ENCODE peak calls at places on chromosomes 12 and 14, in five cellular contexts. C is H9, O is H1, T is mesenchymal stem cell, E is trophoblast cell. D is an unnamed sample. For H3K4me1, the result is how much of the 10 kb centered on the place peaks cover.

GRCh38 chr12:9037431-9037830 is 48.1 kb downstream of the KLRG1 start:
- DNase-seq in C (no peak), T (no peak), O (no peak), E (no peak), D (no peak)

GRCh38 chr14:99683619-99684355 is at the start of gene CYP46A1:
- DNase-seq in T (peak), E (peak), C (peak), O (peak), D (peak)

GRCh38 chr12:66066929-66067281 is 63.6 kb downstream of the LLPH start:
- DNase-seq in O (no peak), E (no peak), T (no peak), C (no peak), D (no peak)

GRCh38 chr14:89424241-89424640 is 7.2 kb upstream of the FOXN3 start:
- DNase-seq in O (no peak), E (no peak), T (no peak), C (no peak), D (no peak)

GRCh38 chr12:93098077-93098476 is 169.0 kb upstream of the EEA1 start:
- DNase-seq in C (peak), T (peak), E (peak), O (no peak), D (peak)

GRCh38 chr12:50533203-50533584 is 28.4 kb downstream of the DIP2B start:
- DNase-seq in C (no peak), E (no peak), O (no peak), T (no peak), D (no peak)

GRCh38 chr12:92784356-92784755 is 81.6 kb downstream of the PLEKHG7 start:
- DNase-seq in E (no peak), O (no peak), C (no peak), T (peak), D (no peak)

GRCh38 chr12:20044304-20044703 is 324.0 kb upstream of the PDE3A start:
- DNase-seq in C (no peak), O (no peak), T (no peak), E (no peak), D (no peak)

GRCh38 chr14:102207831-102208365 is 68.2 kb downstream of the WDR20 start:
- DNase-seq in O (no peak), E (no peak), T (no peak), C (no peak), D (no peak)

GRCh38 chr14:105087308-105087962 is 22.2 kb upstream of the GPR132 start:
- DNase-seq in T (peak), O (no peak), C (peak), E (peak), D (no peak)

GRCh38 chr12:106387847-106388246 is 30.3 kb downstream of the POLR3B start:
- DNase-seq in T (no peak), O (no peak), E (no peak), C (no peak), D (no peak)

GRCh38 chr12:252634-253033 is 10.0 kb downstream of the SLC6A13 start:
- DNase-seq in T (no peak), C (no peak), O (no peak), E (no peak), D (no peak)

GRCh38 chr14:60327447-60328331 is 78.7 kb downstream of the PPM1A start:
- DNase-seq in C (peak), E (peak), T (no peak), O (no peak), D (no peak)

GRCh38 chr12:108618079-108618952 is 15.4 kb downstream of the SELPLG start:
- DNase-seq in C (peak), T (peak), E (peak), O (peak), D (peak)

GRCh38 chr14:32986791-32987545 is 48.3 kb downstream of the NPAS3 start:
- DNase-seq in E (peak), C (no peak), O (no peak), T (peak), D (peak)

GRCh38 chr14:73713804-73714655 is at the start of gene PNMA1:
- DNase-seq in C (peak), E (peak), O (peak), T (peak), D (peak)

GRCh38 chr12:125121095-125121494 is 55.9 kb downstream of the AACS start:
- DNase-seq in O (no peak), T (no peak), E (peak), C (no peak), D (no peak)

GRCh38 chr12:77354766-77355362 is 289.5 kb upstream of the E2F7 start:
- DNase-seq in C (no peak), T (no peak), E (no peak), O (no peak), D (no peak)

GRCh38 chr12:5318874-5319273 is 113.0 kb upstream of the NTF3 start:
- DNase-seq in O (no peak), T (no peak), C (no peak), E (peak), D (no peak)

GRCh38 chr12:108635201-108635996 is 1.7 kb upstream of the SELPLG start:
- DNase-seq in O (no peak), C (peak), T (no peak), E (no peak), D (no peak)

GRCh38 chr12:126747530-126748149 is 1519.3 kb upstream of the TMEM132C start:
- DNase-seq in O (no peak), E (peak), T (no peak), C (peak), D (no peak)

GRCh38 chr12:46509135-46509534 is 136.6 kb upstream of the SLC38A2 start:
- DNase-seq in O (no peak), E (peak), C (no peak), T (no peak), D (no peak)

GRCh38 chr12:6773662-6774351 is 1.5 kb downstream of the LAG3 start:
- DNase-seq in O (no peak), E (no peak), C (no peak), T (no peak), D (no peak)

GRCh38 chr12:119841433-119842210 is 35.5 kb downstream of the CIT start:
- DNase-seq in E (no peak), C (no peak), T (peak), O (no peak), D (no peak)
- H2BK12ac ChIP-seq in E (no peak), C (no peak), T (no peak), O (no peak), D (no peak)

DNA sequence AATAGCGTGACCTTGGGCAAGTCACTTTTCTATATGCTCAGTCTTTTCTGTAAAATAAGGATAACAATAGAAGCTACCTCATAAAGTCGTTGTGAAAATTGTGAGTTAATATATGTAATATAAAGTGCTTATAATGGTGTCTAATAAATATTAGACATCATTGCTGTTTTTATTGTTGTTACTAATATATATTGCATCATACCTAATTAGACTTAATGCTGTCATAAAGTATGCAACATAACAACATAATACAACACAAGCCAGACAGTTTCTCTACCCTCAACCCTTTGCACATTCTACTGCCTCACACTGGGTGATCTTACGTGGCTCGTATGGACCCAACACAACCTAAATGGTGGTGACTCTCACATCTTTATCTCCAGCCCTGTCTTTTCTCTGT is 136.9 kb downstream of the KICS2 start:
- DNase-seq in E (no peak), O (no peak), T (no peak), C (no peak), D (no peak)
- H3K4me1 ChIP-seq in E (under half), O (under half), T (under half), C (under half), D (under half)

GRCh38 chr12:16668198-16668597 is 62.2 kb upstream of the LMO3 start:
- DNase-seq in O (no peak), E (no peak), T (no peak), C (no peak), D (no peak)

GRCh38 chr12:16669756-16670155 is 63.8 kb upstream of the LMO3 start:
- DNase-seq in C (no peak), O (no peak), E (no peak), T (no peak), D (no peak)

GRCh38 chr12:16674885-16675284 is 68.9 kb upstream of the LMO3 start:
- DNase-seq in O (no peak), E (no peak), C (no peak), T (no peak), D (no peak)

GRCh38 chr12:16675438-16675837 is 69.5 kb upstream of the LMO3 start:
- DNase-seq in E (no peak), O (no peak), C (no peak), T (no peak), D (no peak)

DNA sequence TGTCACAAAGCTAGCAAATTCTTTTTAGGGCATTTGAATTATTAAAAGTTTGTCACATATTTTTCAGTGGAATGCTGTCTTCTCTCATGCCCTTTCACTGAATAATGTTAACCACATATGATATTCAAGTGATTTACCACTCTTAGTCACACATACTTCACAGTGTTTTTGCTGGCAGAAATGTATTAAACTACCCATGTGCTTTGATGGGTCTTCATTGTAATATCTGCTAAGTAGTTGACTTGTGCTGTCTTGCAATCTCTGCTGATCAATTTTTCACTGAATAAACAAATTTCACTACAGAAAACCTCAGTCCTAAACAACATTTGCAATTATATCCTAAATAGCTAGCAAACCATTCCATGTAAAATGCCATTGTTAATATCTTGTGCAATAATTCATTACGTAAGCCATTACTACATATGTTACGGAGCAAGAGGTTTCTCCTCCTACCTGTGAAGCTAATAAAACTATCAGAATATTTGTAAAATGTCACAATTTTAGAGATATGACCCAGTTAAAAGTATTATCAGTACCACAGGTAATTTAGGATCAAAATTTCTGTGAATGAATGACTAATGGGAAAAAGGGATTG is 64.6 kb upstream of the LMO3 start:
- DNase-seq in E (peak), O (no peak), T (no peak), C (no peak), D (no peak)
- H3K9ac ChIP-seq in E (no peak), O (no peak), T (no peak), C (no peak), D (no peak)

DNA sequence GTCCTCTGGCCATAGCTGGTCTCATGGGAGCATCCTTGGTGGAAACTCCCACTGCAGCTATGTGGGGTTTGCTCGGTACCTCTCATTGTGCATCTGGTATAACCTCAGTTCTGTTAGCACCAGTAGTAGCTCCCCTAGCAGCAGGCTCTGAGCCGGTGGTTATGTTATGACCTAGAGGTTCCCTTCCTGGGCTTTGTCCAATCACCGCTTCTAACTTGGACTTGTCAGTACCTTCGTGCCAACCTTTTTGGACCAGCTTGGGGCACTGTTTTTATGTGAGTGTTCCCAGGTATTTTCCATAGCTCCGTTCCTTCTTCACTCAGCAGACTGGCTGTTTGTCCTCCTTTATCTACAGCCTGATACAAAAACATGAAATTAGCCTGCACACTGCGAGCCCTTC is 55.7 kb downstream of the ATG14 start:
- DNase-seq in T (no peak), O (no peak), C (no peak), E (no peak), D (no peak)
- H2BK12ac ChIP-seq in T (no peak), O (no peak), C (no peak), E (no peak), D (no peak)

GRCh38 chr12:128797119-128798118 is 26.3 kb downstream of the SLC15A4 start:
- DNase-seq in E (no peak), T (peak), C (no peak), O (peak), D (no peak)

GRCh38 chr12:128798543-128799341 is 25.0 kb downstream of the SLC15A4 start:
- DNase-seq in C (no peak), T (no peak), E (no peak), O (no peak), D (no peak)

GRCh38 chr12:128794661-128795529 is 28.9 kb downstream of the SLC15A4 start:
- DNase-seq in T (no peak), O (no peak), C (no peak), E (no peak), D (no peak)

GRCh38 chr12:128795530-128796361 is 28.0 kb downstream of the SLC15A4 start:
- DNase-seq in C (no peak), E (no peak), T (no peak), O (no peak), D (no peak)

DNA sequence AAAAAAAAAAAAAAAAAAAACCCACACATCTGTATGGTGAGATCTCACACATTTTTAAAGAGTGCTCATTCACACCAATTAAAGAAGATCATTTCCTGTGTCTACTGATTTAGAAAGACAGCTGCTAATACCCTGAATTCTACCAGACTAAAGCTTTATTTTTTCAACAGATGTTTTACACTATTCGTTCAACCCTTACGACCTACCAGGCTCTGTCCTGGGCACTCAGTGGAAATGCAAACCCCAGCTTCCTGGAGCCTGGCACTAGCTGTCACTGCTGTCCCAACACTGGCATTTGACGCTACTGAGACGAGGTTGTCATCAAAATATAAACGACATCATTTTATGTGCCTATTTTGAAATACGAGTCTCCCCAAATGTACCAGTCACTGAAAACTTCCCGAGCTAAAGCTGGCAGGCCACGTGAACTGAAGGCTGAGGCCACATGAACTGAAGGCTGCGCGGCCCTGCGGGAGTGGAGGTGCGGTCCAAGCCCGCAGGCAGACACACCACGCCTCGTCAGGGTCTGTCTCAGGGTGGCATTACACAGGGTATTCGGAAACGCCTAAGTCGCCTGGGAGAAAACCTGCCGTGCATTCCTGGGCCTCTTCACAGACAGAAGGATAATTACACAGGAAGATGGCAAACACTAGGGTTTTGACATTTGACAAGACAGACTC is 27.2 kb downstream of the SLC15A4 start:
- DNase-seq in E (no peak), O (no peak), C (no peak), T (no peak), D (no peak)
- H3K4me1 ChIP-seq in E (under half), O (under half), C (under half), T (under half), D (under half)

GRCh38 chr12:88805692-88806091 is 225.4 kb upstream of the KITLG start:
- DNase-seq in E (no peak), T (no peak), C (peak), O (no peak), D (peak)
- H3K9ac ChIP-seq in E (no peak), T (peak), C (no peak), O (no peak), D (no peak)

GRCh38 chr12:80713419-80713818 is 3.3 kb upstream of the MYF5 start:
- DNase-seq in T (no peak), C (no peak), E (no peak), O (no peak), D (no peak)
- H2BK12ac ChIP-seq in T (no peak), C (no peak), E (no peak), O (no peak), D (no peak)

DNA sequence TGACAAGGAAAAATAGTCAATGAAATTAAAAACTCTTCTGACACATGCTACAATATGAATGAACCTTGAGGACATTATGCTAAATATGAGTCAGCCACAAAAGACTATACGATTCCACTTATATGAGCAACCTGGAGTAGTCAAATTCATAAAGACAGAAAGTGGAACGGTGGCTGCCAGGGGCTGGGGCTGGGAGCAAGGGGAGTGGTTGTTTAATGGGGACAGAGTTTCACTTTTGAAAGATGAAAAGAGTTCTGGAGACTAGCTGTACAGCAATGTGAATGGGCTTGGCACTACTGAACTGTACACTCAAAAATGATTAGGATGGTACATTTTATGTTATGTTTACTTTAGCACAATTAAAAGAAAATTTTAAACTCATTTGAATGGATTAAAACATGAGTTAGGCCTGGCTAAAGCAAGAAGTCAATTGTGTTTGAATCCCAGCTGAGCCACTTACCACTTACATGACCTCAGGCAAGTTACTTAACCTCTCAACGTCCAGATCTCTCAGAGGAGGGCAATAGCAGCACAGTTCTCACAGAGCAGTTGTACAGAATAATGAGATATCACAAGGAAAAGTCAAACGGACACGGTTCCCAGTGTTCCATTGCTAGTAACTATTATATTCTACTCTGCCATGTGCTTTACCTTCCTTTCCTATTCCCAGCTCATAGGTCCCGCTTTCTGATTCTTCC is 102.5 kb downstream of the SPTSSA start:
- DNase-seq in T (peak), C (no peak), O (no peak), E (no peak), D (no peak)
- H3K4me1 ChIP-seq in T (under half), C (under half), O (under half), E (under half), D (under half)

DNA sequence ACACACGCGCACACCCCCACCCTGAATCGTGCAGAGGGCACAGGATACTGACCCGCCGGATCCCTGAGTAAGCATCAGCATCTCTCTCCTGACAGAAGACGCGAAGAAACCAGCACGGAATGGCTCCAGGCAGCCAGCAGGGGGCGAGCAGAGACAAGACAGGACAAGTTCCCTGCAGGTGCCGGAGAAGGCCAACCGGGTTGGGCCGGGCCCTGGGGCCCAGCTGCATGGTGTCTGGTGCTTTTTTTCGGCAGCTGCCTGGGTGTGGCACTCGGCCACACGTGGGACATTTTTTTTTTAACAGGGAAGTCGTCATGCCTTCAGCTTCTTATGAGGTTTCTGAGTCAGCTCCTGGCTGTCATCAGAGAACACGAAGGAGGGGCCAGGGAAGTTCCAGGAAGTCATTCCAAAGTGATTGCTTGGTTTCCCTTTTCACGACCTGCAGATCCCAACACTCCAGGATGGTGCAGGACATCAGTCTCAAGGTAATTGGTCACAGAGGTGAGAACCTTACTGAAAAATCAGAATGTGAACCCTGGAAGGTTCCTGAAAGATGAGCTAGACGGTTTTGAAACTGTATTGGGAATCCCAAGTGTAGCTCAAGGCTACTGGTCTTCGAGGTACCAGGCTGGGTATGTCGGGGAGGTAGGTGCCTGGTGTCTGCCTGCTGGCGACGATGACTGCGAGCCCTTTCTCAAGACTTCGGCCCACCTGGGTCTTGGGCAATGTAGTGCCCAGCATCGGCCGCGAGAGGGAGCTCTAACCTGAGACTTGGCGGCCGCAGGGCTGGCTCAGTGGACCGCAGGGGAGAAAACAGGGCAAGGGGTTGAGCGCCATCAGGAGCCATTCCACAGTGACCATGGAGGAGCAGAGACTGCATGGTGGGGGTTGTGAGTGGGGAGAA is 190.8 kb upstream of the PRMT8 start:
- DNase-seq in T (peak), E (peak), C (peak), O (peak), D (peak)
- H3K9ac ChIP-seq in T (peak), E (no peak), C (no peak), O (no peak), D (peak)

DNA sequence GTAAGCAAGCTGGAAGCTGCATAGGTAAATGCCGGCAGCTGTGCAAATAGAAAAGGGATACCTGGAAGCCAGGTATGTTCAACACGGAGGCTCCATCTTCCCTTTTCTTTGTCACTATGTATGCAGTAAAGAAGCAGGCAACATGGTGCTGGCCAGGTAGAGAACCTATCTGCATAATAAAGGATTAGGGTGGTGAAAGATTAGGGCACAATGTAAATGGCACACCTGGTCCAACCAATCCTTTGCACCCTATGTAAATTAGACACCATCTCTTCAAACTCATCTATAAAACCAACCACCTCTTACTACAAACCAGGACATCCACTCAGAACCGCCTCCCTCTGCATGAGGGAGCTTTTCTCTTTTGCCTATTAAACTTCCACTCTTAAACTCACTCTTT is 32.3 kb downstream of the RPS29 start:
- DNase-seq in E (no peak), C (peak), T (no peak), O (peak), D (no peak)
- H2BK12ac ChIP-seq in E (no peak), C (no peak), T (no peak), O (no peak), D (no peak)

D was measured in neuronal stem cell.